ENCODE peak calls at places on chromosome 1, in seven cellular contexts. X is AG09309, Y is AG10803, C is pancreas, N is lower lobe of right lung, M is choroid plexus epithelial cell, Z is tibial artery. V is an unnamed sample.

GRCh38 chr1:246373828-246374569 is 133.1 kb downstream of the SMYD3 start:
- DNase-seq in C (no peak), Y (peak; percentile 25), M (peak; percentile 86), N (no peak), X (no peak), Z (no peak), V (no peak)

GRCh38 chr1:54161495-54162168 is 8.8 kb upstream of the CDCP2 start:
- DNase-seq in X (no peak), Y (no peak), Z (no peak), M (no peak), C (no peak), N (no peak), V (no peak)

GRCh38 chr1:23394664-23395063 is 25.0 kb upstream of the ZNF436 start:
- DNase-seq in Y (peak; percentile 96), N (peak; percentile 52), Z (peak; percentile 87), C (peak; percentile 84), X (peak; percentile 50), M (peak; percentile 82), V (peak; percentile 92)

GRCh38 chr1:40651138-40651857 is 14.2 kb downstream of the RIMS3 start:
- DNase-seq in Y (no peak), C (no peak), Z (no peak), X (no peak), M (no peak), N (no peak), V (no peak)

GRCh38 chr1:58571616-58572015 is 5.4 kb downstream of the TACSTD2 start:
- DNase-seq in N (no peak), C (no peak), M (no peak), Y (no peak), X (no peak), Z (no peak), V (no peak)

GRCh38 chr1:65681101-65681500 is 111.6 kb upstream of the PDE4B start:
- DNase-seq in X (no peak), N (no peak), Y (peak; percentile 50), M (peak; percentile 33), Z (no peak), C (no peak), V (peak; percentile 57)

GRCh38 chr1:79304131-79304530 is 297.6 kb upstream of the ADGRL4 start:
- DNase-seq in C (no peak), X (peak; percentile 52), Y (peak; percentile 68), N (no peak), Z (no peak), M (peak; percentile 14), V (no peak)

GRCh38 chr1:38246955-38247952 is 200.7 kb upstream of the POU3F1 start:
- DNase-seq in C (no peak), M (peak; percentile 31), X (no peak), Y (peak; percentile 35), N (no peak), Z (no peak), V (no peak)

GRCh38 chr1:244289976-244290375 is 161.7 kb downstream of the ADSS2 start:
- DNase-seq in Z (no peak), N (no peak), Y (no peak), X (no peak), C (no peak), M (no peak), V (no peak)

GRCh38 chr1:45477646-45478045 is 13.3 kb downstream of the TESK2 start:
- DNase-seq in Z (no peak), C (no peak), X (no peak), M (no peak), N (no peak), Y (no peak), V (no peak)

GRCh38 chr1:45478129-45478802 is 12.7 kb downstream of the TESK2 start:
- DNase-seq in N (no peak), M (peak; percentile 24), X (no peak), Z (no peak), C (no peak), Y (no peak), V (no peak)

GRCh38 chr1:45473302-45473701 is 17.7 kb downstream of the TESK2 start:
- DNase-seq in X (no peak), Z (no peak), N (no peak), M (no peak), C (no peak), Y (no peak), V (no peak)

DNA sequence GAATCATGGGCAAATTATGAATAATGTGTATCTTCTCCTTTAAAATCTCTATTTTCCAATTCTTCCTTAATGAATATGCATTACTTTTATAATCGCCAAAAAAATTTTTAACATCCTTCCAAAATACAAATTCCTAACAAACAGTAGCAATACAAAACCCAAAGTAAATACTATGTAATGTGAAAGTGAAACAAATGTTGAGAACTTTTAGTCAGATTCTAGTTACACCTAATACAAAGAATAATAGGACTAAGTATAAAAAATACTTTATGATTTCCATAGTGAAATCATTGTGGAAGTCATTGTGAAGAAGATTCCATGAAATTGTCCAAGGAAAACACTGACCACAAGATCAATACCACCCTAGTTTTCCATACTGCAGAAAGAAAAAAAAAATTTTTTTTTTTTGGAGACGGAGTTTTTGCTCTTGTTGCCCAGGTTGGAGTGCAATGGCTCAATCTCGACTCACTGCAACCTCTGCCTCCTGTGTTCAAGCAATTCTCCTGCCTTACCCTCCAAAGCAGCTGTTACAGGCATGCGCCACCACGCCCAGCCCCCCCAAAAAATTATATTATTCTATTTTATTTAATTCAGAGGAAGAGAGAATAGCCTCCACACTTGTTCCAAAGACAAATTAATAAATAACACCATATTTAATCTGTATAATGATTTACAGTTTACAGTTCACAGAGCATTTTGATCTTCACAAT is 11.8 kb downstream of the TESK2 start:
- DNase-seq in Z (no peak), N (no peak), Y (no peak), C (no peak), X (no peak), M (no peak), V (no peak)
- H3K4me3 ChIP-seq in Z (no peak overlapping the region), N (no peak overlapping the region), Y (no peak overlapping the region), C (no peak overlapping the region), X (no peak overlapping the region), M (no peak overlapping the region), V (no peak overlapping the region)

GRCh38 chr1:31791131-31791858 is 24.5 kb downstream of the SPOCD1 start:
- DNase-seq in X (no peak), Y (no peak), M (no peak), N (peak; percentile 41), Z (no peak), C (no peak), V (no peak)

GRCh38 chr1:31792541-31792940 is 23.3 kb downstream of the SPOCD1 start:
- DNase-seq in Y (no peak), M (no peak), X (no peak), Z (no peak), C (no peak), N (peak; percentile 26), V (no peak)

GRCh38 chr1:31792116-31792515 is 23.7 kb downstream of the SPOCD1 start:
- DNase-seq in Z (no peak), X (no peak), M (no peak), Y (no peak), N (peak; percentile 44), C (no peak), V (no peak)

GRCh38 chr1:31793586-31794285 is 22.1 kb downstream of the SPOCD1 start:
- DNase-seq in C (no peak), M (no peak), N (peak; percentile 23), Y (no peak), Z (peak; percentile 13), X (no peak), V (no peak)

GRCh38 chr1:31793086-31793485 is 22.7 kb downstream of the SPOCD1 start:
- DNase-seq in Z (peak; percentile 19), Y (no peak), X (no peak), C (no peak), M (no peak), N (peak; percentile 44), V (no peak)
- H3K4me3 ChIP-seq in Z (no peak overlapping the region), Y (no peak overlapping the region), X (no peak overlapping the region), C (no peak overlapping the region), M (no peak overlapping the region), N (no peak overlapping the region), V (no peak overlapping the region)

DNA sequence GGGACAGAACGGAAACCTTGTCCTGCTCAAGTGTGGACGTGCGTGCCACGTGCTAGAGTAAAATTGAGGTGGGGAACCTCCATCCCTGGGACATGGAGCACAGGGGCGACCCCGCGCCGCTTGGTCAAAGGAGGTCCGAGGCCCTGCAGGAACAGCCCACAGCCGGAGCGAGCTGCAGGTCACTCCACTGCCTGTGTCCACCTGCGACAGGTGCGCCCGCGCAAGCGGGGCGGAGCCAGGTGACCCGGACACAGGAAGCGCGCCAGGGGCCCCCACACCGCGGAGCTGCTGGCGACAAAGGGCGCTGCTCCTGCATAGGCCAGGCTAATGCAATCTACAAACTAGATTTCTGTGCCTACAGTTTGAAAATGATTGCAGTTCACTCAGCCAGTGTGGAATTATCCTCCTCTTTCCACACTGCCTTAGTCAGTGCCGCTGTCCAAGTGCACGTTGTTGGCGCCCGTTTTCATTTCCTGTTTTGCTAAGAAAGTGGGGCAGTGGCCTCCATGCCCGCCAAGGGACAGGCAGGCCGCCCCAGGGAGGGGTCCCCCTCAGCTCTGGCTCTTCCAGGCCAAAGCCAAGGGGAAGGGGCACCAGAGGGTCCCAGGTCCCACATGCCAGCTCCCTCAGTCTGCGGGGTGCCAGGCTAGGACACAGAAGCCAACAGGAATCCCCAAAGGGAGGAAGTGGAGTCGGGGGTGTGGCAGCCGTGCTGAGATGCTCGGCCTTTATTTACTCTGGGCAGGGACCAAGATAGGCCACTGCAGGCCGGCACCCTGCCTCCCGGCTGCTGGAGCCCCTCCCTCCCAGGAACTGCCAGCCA is 4.3 kb upstream of the NADK start:
- DNase-seq in M (peak; percentile 60), Y (peak; percentile 67), X (peak; percentile 8), C (peak; percentile 79), Z (peak; percentile 86), N (peak; percentile 85), V (peak; percentile 72)
- H3K4me3 ChIP-seq in M (peak overlapping the region; percentile 2), Y (no peak overlapping the region), X (no peak overlapping the region), C (peak overlapping the region; percentile 47), Z (peak overlapping the region; percentile 32), N (peak overlapping the region; percentile 45), V (peak overlapping the region; percentile 12)

GRCh38 chr1:150559627-150560010 is 10.4 kb downstream of the ADAMTSL4 start:
- DNase-seq in X (no peak), Z (no peak), Y (no peak), N (peak; percentile 57), C (no peak), M (no peak), V (no peak)

GRCh38 chr1:150560011-150560438 is 10.8 kb downstream of the ADAMTSL4 start:
- DNase-seq in Y (peak; percentile 54), Z (peak; percentile 79), N (peak; percentile 86), X (no peak), C (peak; percentile 77), M (peak; percentile 70), V (peak; percentile 68)

GRCh38 chr1:150557813-150558212 is 8.6 kb downstream of the ADAMTSL4 start:
- DNase-seq in Y (no peak), Z (no peak), C (no peak), N (no peak), X (no peak), M (no peak), V (no peak)

GRCh38 chr1:150558328-150558727 is 9.1 kb downstream of the ADAMTSL4 start:
- DNase-seq in X (no peak), Z (no peak), C (no peak), M (no peak), N (no peak), Y (no peak), V (no peak)

GRCh38 chr1:150558761-150559626 is 9.8 kb downstream of the ADAMTSL4 start:
- DNase-seq in Y (no peak), X (no peak), N (peak; percentile 74), Z (peak; percentile 73), M (no peak), C (no peak), V (peak; percentile 57)
- H3K4me3 ChIP-seq in Y (no peak overlapping the region), X (no peak overlapping the region), N (peak overlapping the region; percentile 60), Z (peak overlapping the region; percentile 16), M (no peak overlapping the region), C (peak overlapping the region; percentile 33), V (peak overlapping the region; percentile 40)

GRCh38 chr1:6859415-6860343 is 74.4 kb downstream of the CAMTA1 start:
- DNase-seq in Z (no peak), X (peak; percentile 94), C (no peak), N (no peak), M (peak; percentile 97), Y (peak; percentile 98), V (peak; percentile 96)
- H3K4me3 ChIP-seq in Z (no peak overlapping the region), X (no peak overlapping the region), C (no peak overlapping the region), N (no peak overlapping the region), M (peak overlapping the region; percentile 39), Y (peak overlapping the region; percentile 13), V (peak overlapping the region; percentile 34)